ENCODE peak calls at places on chromosomes 13 and 19, in nine cellular contexts. F, L, E, R, P, K, B, T and I are unnamed samples.

GRCh38 chr13:28401303-28402056 is 93.4 kb downstream of the FLT1 start:
- DNase-seq in F (no peak), L (no peak), E (no peak), R (peak), P (no peak), K (peak), B (peak), T (no peak), I (peak)

GRCh38 chr13:48828962-48829405 is 146.7 kb upstream of the FNDC3A start:
- DNase-seq in F (peak), L (peak), E (no peak), R (no peak), P (no peak), K (no peak), B (no peak), T (no peak), I (no peak)

GRCh38 chr13:23630349-23631093 is 60.3 kb downstream of the TNFRSF19 start:
- DNase-seq in F (no peak), L (no peak), E (no peak), R (no peak), P (no peak), K (no peak), B (no peak), T (no peak), I (no peak)

GRCh38 chr19:14763497-14764145 is 14.7 kb downstream of the ADGRE2 start:
- DNase-seq in F (no peak), L (no peak), E (no peak), R (no peak), P (no peak), K (no peak), B (no peak), T (no peak), I (no peak)

GRCh38 chr13:59312776-59313175 is 851.0 kb downstream of the DIAPH3 start:
- DNase-seq in F (no peak), L (no peak), E (no peak), R (no peak), P (no peak), K (no peak), B (no peak), T (no peak), I (no peak)

GRCh38 chr13:80363890-80364503 is 23.1 kb upstream of the SPRY2 start:
- DNase-seq in F (peak), L (no peak), E (no peak), R (peak), P (no peak), K (no peak), B (peak), T (no peak), I (no peak)

GRCh38 chr19:45681391-45682015 is 10.2 kb downstream of the SNRPD2 start:
- DNase-seq in F (peak), L (peak), E (peak), R (peak), P (peak), K (no peak), B (peak), T (peak), I (peak)

GRCh38 chr19:10517760-10518443 is 655 bp upstream of the S1PR5 start:
- DNase-seq in F (peak), L (no peak), E (peak), R (peak), P (no peak), K (no peak), B (peak), T (no peak), I (peak)

GRCh38 chr13:23714672-23715071 is 144.5 kb downstream of the TNFRSF19 start:
- DNase-seq in F (no peak), L (no peak), E (no peak), R (no peak), P (no peak), K (no peak), B (no peak), T (no peak), I (no peak)